ENCODE peak calls at places on chromosomes 1 and 21, in four cellular contexts. G, F, E and Z are unnamed samples.
A peak's percentile ranks its signal among the peaks of the same experiment; 100 is the strongest.

GRCh38 chr1:219374167-219374566 is 200.5 kb downstream of the LYPLAL1 start:
- DNase-seq in G (no peak), F (no peak), E (no peak), Z (no peak)

GRCh38 chr1:20237646-20238045 is 51.3 kb upstream of the PLA2G2C start:
- DNase-seq in G (no peak), F (no peak), E (no peak), Z (no peak)

GRCh38 chr21:16279658-16280581 is 550.1 kb downstream of the USP25 start:
- DNase-seq in G (peak; percentile 16), F (no peak), E (no peak), Z (no peak)

GRCh38 chr1:246210751-246211150 is 296.3 kb downstream of the SMYD3 start:
- DNase-seq in G (peak; percentile 31), F (no peak), E (no peak), Z (no peak)

GRCh38 chr1:176559474-176560390 is 96.8 kb downstream of the PAPPA2 start:
- DNase-seq in G (peak; percentile 10), F (no peak), E (peak; percentile 44), Z (peak; percentile 68)

GRCh38 chr1:150562384-150563339 is 13.5 kb downstream of the ADAMTSL4 start:
- DNase-seq in G (no peak), F (no peak), E (no peak), Z (no peak)

GRCh38 chr21:44966135-44967081 is 26.6 kb downstream of the SLX9 start:
- DNase-seq in G (no peak), F (no peak), E (no peak), Z (no peak)

GRCh38 chr1:2628933-2629626 is 3.7 kb downstream of the MMEL1 start:
- DNase-seq in G (no peak), F (peak; percentile 63), E (no peak), Z (no peak)

GRCh38 chr1:119631433-119632102 is 16.5 kb downstream of the ZNF697 start:
- DNase-seq in G (peak; percentile 53), F (peak; percentile 90), E (no peak), Z (peak; percentile 87)

GRCh38 chr21:41729701-41730368 is 37.0 kb downstream of the RIPK4 start:
- DNase-seq in G (no peak), F (no peak), E (no peak), Z (no peak)

GRCh38 chr1:175075572-175076568 is 8.2 kb downstream of the TNN start:
- DNase-seq in G (no peak), F (no peak), E (no peak), Z (no peak)

GRCh38 chr1:214946615-214947014 is 135.9 kb upstream of the KCNK2 start:
- DNase-seq in G (no peak), F (no peak), E (no peak), Z (no peak)

GRCh38 chr1:55262822-55263221 is 47.7 kb upstream of the USP24 start:
- DNase-seq in G (no peak), F (no peak), E (no peak), Z (no peak)

GRCh38 chr1:63698001-63698838 is 75.6 kb upstream of the ROR1 start:
- DNase-seq in G (peak; percentile 14), F (no peak), E (no peak), Z (peak; percentile 82)

GRCh38 chr1:6108937-6109636 is 63.4 kb downstream of the KCNAB2 start:
- DNase-seq in G (no peak), F (peak; percentile 75), E (peak; percentile 35), Z (no peak)

GRCh38 chr1:116910379-116911165 is 856 bp downstream of the PTGFRN start:
- DNase-seq in G (no peak), F (peak; percentile 85), E (no peak), Z (peak; percentile 64)
- H3K27ac ChIP-seq in G (peak overlapping the region; percentile 82), F (no peak overlapping the region), E (peak overlapping the region; percentile 81), Z (peak overlapping the region; percentile 93)

GRCh38 chr1:96234299-96234698 is 487.3 kb upstream of the PTBP2 start:
- DNase-seq in G (peak; percentile 4), F (peak; percentile 74), E (peak; percentile 29), Z (peak; percentile 69)
- H3K27ac ChIP-seq in G (no peak overlapping the region), F (no peak overlapping the region), E (no peak overlapping the region), Z (no peak overlapping the region)

GRCh38 chr1:229550812-229551567 is 7.5 kb downstream of the ABCB10 start:
- DNase-seq in G (no peak), F (no peak), E (no peak), Z (no peak)
- H3K27ac ChIP-seq in G (no peak overlapping the region), F (no peak overlapping the region), E (no peak overlapping the region), Z (no peak overlapping the region)

GRCh38 chr1:108961752-108962486 is 1.4 kb downstream of the CLCC1 start:
- DNase-seq in G (no peak), F (no peak), E (no peak), Z (no peak)
- H3K27ac ChIP-seq in G (peak overlapping the region; percentile 95), F (peak overlapping the region; percentile 97), E (peak overlapping the region; percentile 95), Z (peak overlapping the region; percentile 96)

GRCh38 chr1:155010211-155010918 is 7.8 kb downstream of the ZBTB7B start:
- DNase-seq in G (no peak), F (no peak), E (no peak), Z (no peak)

GRCh38 chr1:155012052-155012546 is 9.5 kb downstream of the ZBTB7B start:
- DNase-seq in G (peak; percentile 80), F (peak; percentile 89), E (peak; percentile 62), Z (peak; percentile 89)

GRCh38 chr1:155012760-155013602 is 10.4 kb downstream of the ZBTB7B start:
- DNase-seq in G (no peak), F (no peak), E (no peak), Z (no peak)

GRCh38 chr1:155011004-155011416 is 8.4 kb downstream of the ZBTB7B start:
- DNase-seq in G (no peak), F (no peak), E (no peak), Z (no peak)

GRCh38 chr1:155011437-155011907 is 8.9 kb downstream of the ZBTB7B start:
- DNase-seq in G (no peak), F (no peak), E (no peak), Z (no peak)
- H3K27ac ChIP-seq in G (peak overlapping the region; percentile 84), F (peak overlapping the region; percentile 66), E (no peak overlapping the region), Z (peak overlapping the region; percentile 32)

DNA sequence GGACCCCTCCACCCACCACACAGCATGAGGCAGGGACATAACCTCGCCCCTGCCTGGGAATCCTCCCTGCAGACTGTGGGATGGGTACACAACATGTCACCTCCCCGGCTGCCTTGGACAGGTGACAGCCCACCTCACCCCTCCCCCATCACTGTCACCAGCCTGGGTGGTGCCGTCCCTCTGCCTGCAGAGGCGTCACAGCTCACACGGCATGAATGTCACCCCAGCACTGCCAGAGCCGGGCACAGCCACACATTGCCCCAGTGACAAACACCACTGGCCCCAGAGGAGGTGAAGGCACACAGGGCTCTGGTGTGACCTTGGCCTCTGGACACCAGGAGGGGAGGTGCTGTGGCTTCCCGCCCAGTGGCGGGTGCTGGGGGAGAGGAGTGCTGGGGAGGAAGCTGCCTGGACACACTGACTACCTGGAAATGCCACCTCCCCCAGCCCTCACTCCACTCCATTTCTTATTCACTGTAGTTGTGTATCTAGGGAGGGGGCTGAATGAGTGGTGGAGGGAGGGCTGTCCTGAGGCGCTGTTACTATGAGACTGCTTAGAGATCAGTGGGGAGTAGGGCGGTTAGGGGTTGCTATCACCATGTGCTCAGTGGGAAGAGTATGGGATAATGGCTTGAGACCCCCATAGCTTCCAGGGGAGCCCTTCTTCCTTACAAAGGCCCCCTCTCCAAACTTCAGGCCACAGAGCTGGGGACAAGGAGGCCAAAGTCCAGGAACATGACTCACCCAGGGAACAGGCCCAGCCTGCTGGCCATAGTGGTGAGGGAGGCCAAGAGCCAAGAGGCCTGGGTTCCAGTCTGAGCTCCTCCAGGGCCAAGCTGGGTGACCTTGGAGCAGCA is 40.3 kb downstream of the AHDC1 start:
- DNase-seq in G (no peak), F (peak; percentile 80), E (no peak), Z (no peak)
- H3K27ac ChIP-seq in G (peak overlapping the region; percentile 83), F (peak overlapping the region; percentile 56), E (peak overlapping the region; percentile 51), Z (peak overlapping the region; percentile 96)

DNA sequence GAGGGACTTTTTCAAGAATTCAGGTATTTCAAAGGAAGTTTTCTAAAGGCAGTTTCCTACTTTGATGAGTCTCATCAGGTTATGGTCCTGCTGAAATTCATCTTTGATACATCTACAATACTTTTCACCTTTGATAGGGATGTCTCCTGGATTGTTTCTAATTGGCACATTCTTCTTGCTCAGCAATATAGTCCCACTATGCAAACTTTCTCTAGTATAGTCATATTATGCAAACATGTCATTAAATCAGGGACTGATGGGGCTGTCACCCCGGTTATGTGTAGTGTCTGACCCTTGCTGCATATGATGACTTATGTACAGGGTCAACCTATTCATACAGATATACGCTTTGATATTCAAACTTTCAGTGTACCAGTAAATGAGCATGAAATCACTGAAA is 379 bp upstream of the FCRL1 start:
- DNase-seq in G (no peak), F (no peak), E (no peak), Z (no peak)
- H3K27ac ChIP-seq in G (no peak overlapping the region), F (no peak overlapping the region), E (no peak overlapping the region), Z (no peak overlapping the region)

DNA sequence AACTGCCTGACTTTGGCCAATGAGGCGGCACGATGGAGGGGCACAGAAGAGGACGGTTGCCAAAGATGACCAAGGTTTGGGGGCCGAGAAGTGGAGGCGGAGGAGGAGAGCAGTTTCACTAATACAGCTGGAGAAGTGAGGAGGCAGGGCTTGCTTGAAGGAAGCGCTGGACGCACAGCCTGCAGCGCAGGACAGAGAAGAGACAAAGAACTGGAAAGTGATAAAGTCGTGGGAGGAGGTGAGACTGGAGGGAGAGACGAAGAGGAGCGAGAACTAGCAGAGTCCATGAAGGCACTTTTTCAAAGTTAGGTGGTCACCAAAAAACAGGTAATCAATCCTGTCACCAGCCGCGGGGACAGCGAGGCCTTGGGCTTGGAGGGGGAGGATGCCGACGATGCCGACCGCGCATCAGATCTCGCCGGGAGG is 771 bp downstream of the PACC1 start:
- DNase-seq in G (peak; percentile 22), F (no peak), E (no peak), Z (no peak)
- H3K27ac ChIP-seq in G (peak overlapping the region; percentile 97), F (peak overlapping the region; percentile 60), E (peak overlapping the region; percentile 21), Z (peak overlapping the region; percentile 59)

DNA sequence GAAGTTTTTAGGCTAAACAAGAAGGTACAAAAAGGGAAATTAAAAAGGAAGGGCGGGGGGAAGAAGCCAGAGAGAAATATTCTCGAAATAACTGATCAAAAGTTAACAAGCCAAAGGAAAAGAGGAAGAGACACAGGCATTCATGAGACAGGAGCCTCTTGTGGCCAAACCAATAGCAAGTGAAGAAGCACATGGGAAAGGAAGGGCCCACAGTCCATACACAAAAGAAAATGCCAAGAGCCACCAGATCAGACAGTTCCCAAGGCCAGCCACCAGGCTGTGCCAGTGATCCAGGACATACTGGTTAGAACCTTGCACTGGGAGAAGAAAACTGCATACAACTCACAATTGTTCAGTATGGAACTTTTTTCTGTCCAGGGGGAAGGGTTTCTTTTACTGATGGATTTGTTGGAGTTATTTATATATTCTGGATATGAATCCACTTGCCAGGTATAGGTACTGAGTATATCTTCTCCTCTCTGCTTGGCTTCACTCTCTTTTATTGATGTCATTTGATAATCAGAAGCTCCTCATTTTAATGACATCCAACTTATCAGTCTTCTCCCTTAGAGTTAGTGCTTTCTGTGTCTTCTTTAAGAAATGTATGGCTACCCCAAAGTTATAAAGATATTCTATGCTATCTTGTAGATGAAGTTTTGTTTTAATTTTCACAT is 76.8 kb downstream of the CD46 start:
- DNase-seq in G (no peak), F (peak; percentile 85), E (peak; percentile 73), Z (peak; percentile 90)
- H3K27ac ChIP-seq in G (peak overlapping the region; percentile 98), F (peak overlapping the region; percentile 98), E (no peak overlapping the region), Z (peak overlapping the region; percentile 96)

GRCh38 chr1:198155253-198155652 is 1.5 kb upstream of the NEK7 start:
- DNase-seq in G (no peak), F (no peak), E (peak; percentile 28), Z (no peak)
- H3K27ac ChIP-seq in G (no peak overlapping the region), F (no peak overlapping the region), E (no peak overlapping the region), Z (no peak overlapping the region)